ENCODE peak calls at places on chromosome 18, in seven cellular contexts. One of them, this sample, is unnamed.

GRCh38 chr18:48640566-48641270 is 101.9 kb downstream of the CTIF start:
- DNase-seq in heart right ventricle: no peak
- DNase-seq in CD8-positive, alpha-beta T cell: no peak
- DNase-seq in AG04450: no peak
- DNase-seq in KBM-7: no peak
- DNase-seq in GM23338: no peak
- DNase-seq in stimulated activated naive CD8-positive, alpha-beta T cell treated with anti-CD3 and anti-CD28 coated beads, Interleukin-15, Interleukin-2, amounts not matched to agents 100 U/mL and 50 U/mL, for 24 hours: no peak
- DNase-seq in this sample: no peak

GRCh38 chr18:57943723-57944122 is 100.3 kb upstream of the NEDD4L start:
- DNase-seq in GM23338: no peak
- DNase-seq in heart right ventricle: no peak
- DNase-seq in stimulated activated naive CD8-positive, alpha-beta T cell treated with anti-CD3 and anti-CD28 coated beads, Interleukin-15, Interleukin-2, amounts not matched to agents 100 U/mL and 50 U/mL, for 24 hours: no peak
- DNase-seq in CD8-positive, alpha-beta T cell: no peak
- DNase-seq in AG04450: peak
- DNase-seq in KBM-7: no peak
- DNase-seq in this sample: no peak

GRCh38 chr18:21406111-21406510 is 164.1 kb downstream of the GREB1L start:
- DNase-seq in heart right ventricle: no peak
- DNase-seq in stimulated activated naive CD8-positive, alpha-beta T cell treated with anti-CD3 and anti-CD28 coated beads, Interleukin-15, Interleukin-2, amounts not matched to agents 100 U/mL and 50 U/mL, for 24 hours: no peak
- DNase-seq in CD8-positive, alpha-beta T cell: no peak
- DNase-seq in AG04450: no peak
- DNase-seq in GM23338: no peak
- DNase-seq in KBM-7: no peak
- DNase-seq in this sample: no peak

GRCh38 chr18:47881752-47882455 is 48.6 kb downstream of the SMAD2 start:
- DNase-seq in KBM-7: no peak
- DNase-seq in CD8-positive, alpha-beta T cell: no peak
- DNase-seq in stimulated activated naive CD8-positive, alpha-beta T cell treated with anti-CD3 and anti-CD28 coated beads, Interleukin-15, Interleukin-2, amounts not matched to agents 100 U/mL and 50 U/mL, for 24 hours: no peak
- DNase-seq in GM23338: no peak
- DNase-seq in heart right ventricle: no peak
- DNase-seq in AG04450: peak
- DNase-seq in this sample: no peak

GRCh38 chr18:71252351-71252862 is 963.6 kb downstream of the SOCS6 start:
- DNase-seq in stimulated activated naive CD8-positive, alpha-beta T cell treated with anti-CD3 and anti-CD28 coated beads, Interleukin-15, Interleukin-2, amounts not matched to agents 100 U/mL and 50 U/mL, for 24 hours: no peak
- DNase-seq in KBM-7: peak
- DNase-seq in CD8-positive, alpha-beta T cell: no peak
- DNase-seq in AG04450: no peak
- DNase-seq in heart right ventricle: no peak
- DNase-seq in GM23338: no peak
- DNase-seq in this sample: peak

GRCh38 chr18:49697757-49698595 is 115.4 kb downstream of the ACAA2 start:
- DNase-seq in heart right ventricle: no peak
- DNase-seq in KBM-7: no peak
- DNase-seq in GM23338: peak
- DNase-seq in AG04450: no peak
- DNase-seq in CD8-positive, alpha-beta T cell: no peak
- DNase-seq in stimulated activated naive CD8-positive, alpha-beta T cell treated with anti-CD3 and anti-CD28 coated beads, Interleukin-15, Interleukin-2, amounts not matched to agents 100 U/mL and 50 U/mL, for 24 hours: no peak
- DNase-seq in this sample: peak

GRCh38 chr18:12639990-12640880 is 17.7 kb downstream of the SPIRE1 start:
- DNase-seq in GM23338: no peak
- DNase-seq in AG04450: peak
- DNase-seq in stimulated activated naive CD8-positive, alpha-beta T cell treated with anti-CD3 and anti-CD28 coated beads, Interleukin-15, Interleukin-2, amounts not matched to agents 100 U/mL and 50 U/mL, for 24 hours: no peak
- DNase-seq in heart right ventricle: no peak
- DNase-seq in CD8-positive, alpha-beta T cell: no peak
- DNase-seq in KBM-7: no peak
- DNase-seq in this sample: peak

GRCh38 chr18:7066965-7067555 is 50.5 kb downstream of the LAMA1 start:
- DNase-seq in GM23338: no peak
- DNase-seq in stimulated activated naive CD8-positive, alpha-beta T cell treated with anti-CD3 and anti-CD28 coated beads, Interleukin-15, Interleukin-2, amounts not matched to agents 100 U/mL and 50 U/mL, for 24 hours: no peak
- DNase-seq in CD8-positive, alpha-beta T cell: no peak
- DNase-seq in heart right ventricle: no peak
- DNase-seq in KBM-7: no peak
- DNase-seq in AG04450: no peak
- DNase-seq in this sample: no peak

GRCh38 chr18:48022531-48023330 is 92.3 kb upstream of the SMAD2 start:
- DNase-seq in heart right ventricle: no peak
- DNase-seq in GM23338: peak
- DNase-seq in CD8-positive, alpha-beta T cell: no peak
- DNase-seq in stimulated activated naive CD8-positive, alpha-beta T cell treated with anti-CD3 and anti-CD28 coated beads, Interleukin-15, Interleukin-2, amounts not matched to agents 100 U/mL and 50 U/mL, for 24 hours: no peak
- DNase-seq in AG04450: no peak
- DNase-seq in KBM-7: peak
- DNase-seq in this sample: peak

This sample was measured in mesendoderm.